ENCODE peak calls at places on chromosome 1, in ten cellular contexts. X, P, U, K, Y, M, L, H, S and F are unnamed samples.

GRCh38 chr1:10578070-10578469 is 103.3 kb downstream of the PEX14 start:
- DNase-seq in L (no peak), P (no peak), S (no peak), X (no peak), H (no peak), K (no peak), M (no peak), Y (no peak), U (peak; percentile 62), F (no peak)

GRCh38 chr1:100622037-100622436 is 84.1 kb downstream of the GPR88 start:
- DNase-seq in S (no peak), H (peak; percentile 99), Y (no peak), X (no peak), P (no peak), U (peak; percentile 99), M (peak; percentile 99), L (no peak), K (no peak), F (no peak)

GRCh38 chr1:41394918-41395598 is 33.8 kb downstream of the FOXO6 start:
- DNase-seq in P (peak; percentile 39), X (no peak), K (no peak), U (no peak), L (no peak), H (no peak), M (no peak), S (no peak), Y (peak; percentile 78), F (no peak)

GRCh38 chr1:9996624-9997582 is at the start of gene RBP7:
- DNase-seq in X (no peak), M (no peak), S (no peak), H (no peak), P (no peak), Y (peak; percentile 56), U (no peak), K (peak; percentile 36), L (no peak), F (peak; percentile 37)

GRCh38 chr1:96387785-96388184 is 333.8 kb upstream of the PTBP2 start:
- DNase-seq in X (no peak), S (no peak), U (no peak), P (no peak), Y (no peak), K (no peak), H (no peak), L (no peak), M (no peak), F (no peak)

GRCh38 chr1:8342325-8342724 is 24.4 kb downstream of the SLC45A1 start:
- DNase-seq in U (peak; percentile 70), X (no peak), P (no peak), S (peak; percentile 38), Y (no peak), L (no peak), K (no peak), M (no peak), H (no peak), F (no peak)

GRCh38 chr1:37509181-37509580 is 5.4 kb downstream of the MEAF6 start:
- DNase-seq in Y (no peak), X (no peak), U (peak; percentile 59), K (no peak), P (no peak), M (peak; percentile 39), S (no peak), H (no peak), L (no peak), F (no peak)

GRCh38 chr1:218931331-218931730 is 242.3 kb upstream of the LYPLAL1 start:
- DNase-seq in M (peak; percentile 71), K (no peak), S (no peak), H (no peak), Y (no peak), P (no peak), U (peak; percentile 28), L (no peak), X (no peak), F (no peak)

GRCh38 chr1:42807056-42807668 is 9.8 kb upstream of the ERMAP start:
- DNase-seq in P (no peak), K (no peak), H (no peak), M (no peak), S (no peak), U (no peak), L (no peak), Y (no peak), X (no peak), F (no peak)